ENCODE peak calls at places on chromosomes 6 and 20, in seven cellular contexts. C is IMR-90, W is H9, Q is mesendoderm, K is neuronal stem cell, L is mesenchymal stem cell, Z is H1. A is an unnamed sample.

GRCh38 chr6:16849280-16850210 is 88.3 kb upstream of the ATXN1 start:
- DNase-seq in C (peak), W (no peak), Q (peak), K (no peak), L (peak), Z (peak), A (peak)

GRCh38 chr20:13671500-13672288 is 33.0 kb upstream of the TASP1 start:
- DNase-seq in C (peak), W (no peak), Q (no peak), K (no peak), L (no peak), Z (no peak), A (no peak)

GRCh38 chr6:126480268-126480667 is 140.4 kb downstream of the CENPW start:
- DNase-seq in C (no peak), W (no peak), Q (no peak), K (no peak), L (no peak), Z (no peak), A (no peak)

GRCh38 chr6:136962661-136963060 is 40.6 kb downstream of the SLC35D3 start:
- DNase-seq in C (no peak), W (peak), Q (peak), K (no peak), L (peak), Z (no peak), A (no peak)

GRCh38 chr20:63597651-63598478 is 23.8 kb upstream of the HELZ2 start:
- DNase-seq in C (no peak), W (no peak), Q (no peak), K (no peak), L (no peak), Z (no peak), A (peak)

GRCh38 chr6:109076421-109076820 is 18.2 kb downstream of the SESN1 start:
- DNase-seq in C (no peak), W (no peak), Q (no peak), K (no peak), L (no peak), Z (no peak), A (no peak)

GRCh38 chr20:59811681-59812171 is 121.7 kb downstream of the SYCP2 start:
- DNase-seq in C (no peak), W (peak), Q (no peak), K (no peak), L (no peak), Z (peak), A (no peak)

GRCh38 chr20:38125157-38126056 is 39.7 kb downstream of the TGM2 start:
- DNase-seq in C (peak), W (no peak), Q (no peak), K (no peak), L (no peak), Z (peak), A (no peak)

GRCh38 chr6:105713474-105714118 is 310.7 kb upstream of the PREP start:
- DNase-seq in C (peak), W (no peak), Q (peak), K (no peak), L (peak), Z (no peak), A (no peak)

GRCh38 chr6:108966855-108967755 is 118.9 kb downstream of the ARMC2 start:
- DNase-seq in C (peak), W (peak), Q (peak), K (peak), L (peak), Z (no peak), A (peak)

GRCh38 chr6:153831350-153832078 is 207.5 kb upstream of the OPRM1 start:
- DNase-seq in C (no peak), W (peak), Q (peak), K (no peak), L (no peak), Z (no peak), A (no peak)

GRCh38 chr6:48229849-48230248 is 118.9 kb upstream of the PTCHD4 start:
- DNase-seq in C (no peak), W (no peak), Q (no peak), K (no peak), L (no peak), Z (no peak), A (no peak)

GRCh38 chr20:47262365-47263013 is 94.0 kb downstream of the ZMYND8 start:
- DNase-seq in C (no peak), W (no peak), Q (no peak), K (no peak), L (no peak), Z (no peak), A (no peak)

GRCh38 chr6:125310994-125311649 is 9.4 kb upstream of the HDDC2 start:
- DNase-seq in C (peak), W (no peak), Q (peak), K (peak), L (peak), Z (no peak), A (peak)

GRCh38 chr6:134015719-134016557 is 36.5 kb downstream of the SLC2A12 start:
- DNase-seq in C (peak), W (no peak), Q (no peak), K (no peak), L (no peak), Z (no peak), A (no peak)

GRCh38 chr6:143721642-143722041 is 43.9 kb downstream of the PHACTR2 start:
- DNase-seq in C (no peak), W (no peak), Q (no peak), K (no peak), L (no peak), Z (no peak), A (no peak)
- H3K4ac ChIP-seq in C (no peak), W (no peak), Q (no peak), K (no peak), L (no peak), Z (no peak), A (no peak)

GRCh38 chr6:162546905-162547304 is 180.7 kb downstream of the PRKN start:
- DNase-seq in C (no peak), W (no peak), Q (no peak), K (no peak), L (no peak), Z (no peak), A (no peak)

GRCh38 chr6:162541019-162541601 is 186.5 kb downstream of the PRKN start:
- DNase-seq in C (no peak), W (no peak), Q (no peak), K (no peak), L (no peak), Z (no peak), A (no peak)

GRCh38 chr6:162538643-162539064 is 188.9 kb downstream of the PRKN start:
- DNase-seq in C (no peak), W (no peak), Q (no peak), K (no peak), L (no peak), Z (no peak), A (no peak)

DNA sequence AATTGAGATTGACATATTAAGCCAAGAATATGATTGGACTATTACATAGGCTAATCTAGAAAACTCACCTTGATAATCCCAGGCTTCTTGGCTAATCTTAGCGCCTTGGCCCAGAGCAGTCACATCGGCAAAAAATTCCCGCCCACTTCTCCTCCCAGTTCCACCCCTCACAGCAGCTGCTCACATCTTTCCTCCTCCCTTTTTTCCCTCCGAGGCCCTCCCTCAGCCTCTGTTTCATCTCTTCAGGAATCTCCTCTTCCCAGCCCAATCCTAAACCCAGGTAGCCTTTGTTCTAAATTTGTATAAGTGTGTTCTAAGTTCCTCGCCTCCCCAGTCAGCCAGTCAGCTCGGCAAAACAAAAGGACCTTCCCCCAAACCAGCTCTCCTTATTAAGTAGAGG is 184.3 kb downstream of the PRKN start:
- DNase-seq in C (no peak), W (peak), Q (peak), K (peak), L (no peak), Z (no peak), A (no peak)
- H3K4ac ChIP-seq in C (no peak), W (no peak), Q (no peak), K (no peak), L (no peak), Z (no peak), A (no peak)

GRCh38 chr6:140561701-140562100 is 1187.3 kb upstream of the CITED2 start:
- DNase-seq in C (no peak), W (no peak), Q (no peak), K (no peak), L (no peak), Z (no peak), A (no peak)
- H3K4ac ChIP-seq in C (no peak), W (no peak), Q (no peak), K (no peak), L (no peak), Z (no peak), A (no peak)

GRCh38 chr6:151338816-151339215 is 52.5 kb downstream of the ZBTB2 start:
- DNase-seq in C (no peak), W (no peak), Q (no peak), K (no peak), L (no peak), Z (no peak), A (no peak)

GRCh38 chr6:151341481-151342195 is 49.7 kb downstream of the ZBTB2 start:
- DNase-seq in C (no peak), W (no peak), Q (no peak), K (no peak), L (no peak), Z (peak), A (no peak)

GRCh38 chr6:151340206-151340978 is 51.0 kb downstream of the ZBTB2 start:
- DNase-seq in C (no peak), W (no peak), Q (no peak), K (no peak), L (no peak), Z (no peak), A (no peak)

GRCh38 chr6:151335930-151336329 is 55.4 kb downstream of the ZBTB2 start:
- DNase-seq in C (no peak), W (no peak), Q (no peak), K (no peak), L (no peak), Z (no peak), A (no peak)

DNA sequence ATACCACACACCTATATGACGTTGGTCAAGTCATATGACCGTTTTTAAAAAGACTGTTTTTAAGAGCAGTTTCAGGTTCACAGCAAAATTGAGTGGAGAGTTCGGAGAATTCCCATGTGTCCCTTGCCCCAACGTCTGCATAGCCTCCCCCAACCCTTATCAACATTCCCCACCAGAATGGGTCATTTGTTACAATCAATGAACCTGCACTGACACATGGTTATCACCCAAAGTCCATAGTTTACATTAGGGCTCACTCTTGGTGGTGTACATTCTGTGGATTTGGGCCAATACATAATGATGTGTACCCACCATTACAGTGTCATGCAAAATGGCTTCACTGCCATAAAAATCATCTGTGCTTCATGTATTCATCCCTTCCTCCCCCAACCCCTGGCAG is 52.0 kb downstream of the ZBTB2 start:
- DNase-seq in C (no peak), W (no peak), Q (no peak), K (no peak), L (no peak), Z (no peak), A (no peak)
- H3K4ac ChIP-seq in C (no peak), W (no peak), Q (no peak), K (no peak), L (no peak), Z (no peak), A (no peak)

GRCh38 chr6:6942826-6943225 is 164.9 kb upstream of the RREB1 start:
- DNase-seq in C (peak), W (no peak), Q (no peak), K (no peak), L (no peak), Z (no peak), A (no peak)

GRCh38 chr6:6941201-6941600 is 166.6 kb upstream of the RREB1 start:
- DNase-seq in C (no peak), W (no peak), Q (no peak), K (no peak), L (no peak), Z (no peak), A (no peak)

GRCh38 chr6:6943411-6943810 is 164.3 kb upstream of the RREB1 start:
- DNase-seq in C (no peak), W (no peak), Q (no peak), K (no peak), L (no peak), Z (no peak), A (no peak)

GRCh38 chr6:6940031-6940664 is 167.6 kb upstream of the RREB1 start:
- DNase-seq in C (no peak), W (peak), Q (no peak), K (no peak), L (no peak), Z (no peak), A (no peak)
- H3K4ac ChIP-seq in C (no peak), W (no peak), Q (no peak), K (no peak), L (no peak), Z (no peak), A (no peak)